ENCODE peak calls at places on chromosomes 13 and 19, in four cellular contexts. A is spleen, D is ovary, N is stomach. C is an unnamed sample.
A peak's percentile ranks its signal among the peaks of the same experiment; 100 is the strongest.

GRCh38 chr13:36131931-36132297 is 732 bp upstream of the DCLK1 start:
- DNase-seq in N (no peak), A (no peak), D (peak; percentile 31), C (peak; percentile 89)

GRCh38 chr19:47058621-47059020 is 10.2 kb upstream of the TMEM160 start:
- DNase-seq in N (no peak), D (no peak), A (no peak), C (no peak)

GRCh38 chr13:72383646-72384045 is 343.8 kb downstream of the MZT1 start:
- DNase-seq in D (no peak), N (no peak), A (no peak), C (no peak)

GRCh38 chr13:92838786-92839185 is 387.8 kb upstream of the GPC6 start:
- DNase-seq in D (no peak), A (no peak), N (no peak), C (no peak)

GRCh38 chr19:16628984-16629691 is 1.1 kb upstream of the MED26 start:
- DNase-seq in A (no peak), N (peak; percentile 48), D (peak; percentile 58), C (no peak)

GRCh38 chr13:38348890-38349289 is 761 bp upstream of the UFM1 start:
- DNase-seq in N (no peak), D (peak; percentile 23), A (no peak), C (no peak)

GRCh38 chr19:16208064-16208759 is 10.5 kb downstream of the AP1M1 start:
- DNase-seq in N (no peak), A (peak; percentile 51), D (no peak), C (peak; percentile 41)

GRCh38 chr19:7549749-7550148 is 14.2 kb downstream of the PNPLA6 start:
- DNase-seq in A (no peak), D (no peak), N (no peak), C (no peak)

GRCh38 chr13:75541961-75542360 is 4.3 kb upstream of the COMMD6 start:
- DNase-seq in N (no peak), D (no peak), A (no peak), C (no peak)

GRCh38 chr13:109208522-109208921 is 577.9 kb downstream of the IRS2 start:
- DNase-seq in D (no peak), N (no peak), A (no peak), C (no peak)

GRCh38 chr13:109093988-109094387 is 464.6 kb downstream of the MYO16 start:
- DNase-seq in D (no peak), N (no peak), A (no peak), C (no peak)

GRCh38 chr19:14650161-14650560 is 24.5 kb downstream of the ADGRE3 start:
- DNase-seq in D (no peak), N (no peak), A (no peak), C (no peak)

GRCh38 chr13:29993716-29994488 is 143.5 kb upstream of the UBL3 start:
- DNase-seq in D (no peak), A (no peak), N (no peak), C (peak; percentile 16)

GRCh38 chr13:44103721-44104490 is 224.2 kb downstream of the LACC1 start:
- DNase-seq in A (no peak), N (no peak), D (no peak), C (no peak)

GRCh38 chr19:19006213-19006612 is 27.1 kb downstream of the SUGP2 start:
- DNase-seq in N (no peak), A (no peak), D (no peak), C (no peak)

GRCh38 chr13:34349091-34349722 is 531.3 kb downstream of the RFC3 start:
- DNase-seq in N (no peak), D (no peak), A (no peak), C (no peak)

GRCh38 chr13:41289463-41289881 is 21.6 kb upstream of the NAA16 start:
- DNase-seq in N (no peak), A (no peak), D (no peak), C (no peak)

GRCh38 chr19:1577090-1577928 is 9.2 kb upstream of the MEX3D start:
- DNase-seq in N (no peak), A (no peak), D (no peak), C (peak; percentile 73)

GRCh38 chr19:10655457-10656312 is 1.5 kb downstream of the ILF3 start:
- DNase-seq in N (no peak), D (no peak), A (no peak), C (no peak)

GRCh38 chr19:38920529-38921419 is 8.8 kb upstream of the CCER2 start:
- DNase-seq in A (peak; percentile 70), N (no peak), D (no peak), C (no peak)

GRCh38 chr13:23651887-23652286 is 81.7 kb downstream of the TNFRSF19 start:
- DNase-seq in A (no peak), N (no peak), D (no peak), C (no peak)

GRCh38 chr13:104683789-104684188 is 1617.6 kb upstream of the SLC10A2 start:
- DNase-seq in A (no peak), D (no peak), N (no peak), C (no peak)

GRCh38 chr13:102648046-102648445 is 46.8 kb downstream of the METTL21C start:
- DNase-seq in D (no peak), N (no peak), A (no peak), C (no peak)

GRCh38 chr13:26585136-26585535 is 27.7 kb downstream of the WASF3 start:
- DNase-seq in D (no peak), A (no peak), N (no peak), C (no peak)

GRCh38 chr13:24148414-24149305 is 11.9 kb upstream of the SPATA13 start:
- DNase-seq in N (peak; percentile 70), D (no peak), A (no peak), C (no peak)

GRCh38 chr19:1279782-1280341 is 4.5 kb downstream of the FAM174C start:
- DNase-seq in A (peak; percentile 95), N (peak; percentile 87), D (peak; percentile 84), C (peak; percentile 83)

GRCh38 chr19:16593181-16593580 is 21.0 kb upstream of the SLC35E1 start:
- DNase-seq in N (no peak), A (no peak), D (no peak), C (no peak)

GRCh38 chr13:98773053-98773452 is 20.6 kb upstream of the SLC15A1 start:
- DNase-seq in A (no peak), N (no peak), D (no peak), C (peak; percentile 61)

GRCh38 chr13:113607477-113608245 is 23.1 kb downstream of the TFDP1 start:
- DNase-seq in A (peak; percentile 91), N (peak; percentile 28), D (no peak), C (peak; percentile 81)

GRCh38 chr13:76336889-76337844 is 549.0 kb downstream of the KCTD12 start:
- DNase-seq in D (no peak), A (no peak), N (no peak), C (no peak)

GRCh38 chr19:13163609-13164364 is 13.6 kb downstream of the IER2 start:
- DNase-seq in N (peak; percentile 76), A (peak; percentile 89), D (peak; percentile 78), C (peak; percentile 92)
- H3K4me1 ChIP-seq in N (peaks cover 81% of the 10 kb centered on the region), A (peaks cover 82% of the 10 kb centered on the region), D (peaks cover 7% of the 10 kb centered on the region), C (peaks cover 55% of the 10 kb centered on the region)

GRCh38 chr13:97435297-97435682 is 1.3 kb downstream of the RAP2A start:
- DNase-seq in A (no peak), D (no peak), N (no peak), C (no peak)
- H3K27ac ChIP-seq in A (peak overlapping the region; percentile 100), D (no peak overlapping the region), N (peak overlapping the region; percentile 96), C (no peak overlapping the region)

GRCh38 chr19:54369082-54369691 is 4.5 kb upstream of the LAIR1 start:
- DNase-seq in A (no peak), D (no peak), N (no peak), C (no peak)
- TF ChIP-seq POLR2A in A (no peak), D (no peak), N (no peak), C (no peak)

GRCh38 chr19:5951338-5951861 is 26.5 kb downstream of the RANBP3 start:
- DNase-seq in D (no peak), N (peak; percentile 59), A (peak; percentile 85), C (peak; percentile 60)
- H3K4me1 ChIP-seq in D (peaks cover 17% of the 10 kb centered on the region), N (peaks cover 100% of the 10 kb centered on the region), A (peaks cover 97% of the 10 kb centered on the region), C (peaks cover 94% of the 10 kb centered on the region)

GRCh38 chr19:5128932-5129389 is 160.0 kb downstream of the KDM4B start:
- DNase-seq in N (peak; percentile 57), A (no peak), D (peak; percentile 83), C (peak; percentile 74)
- H3K27ac ChIP-seq in N (no peak overlapping the region), A (peak overlapping the region; percentile 93), D (peak overlapping the region; percentile 42), C (no peak overlapping the region)

C was measured in upper lobe of left lung.